ENCODE peak calls at places on chromosomes 11 and 22, in six cellular contexts. One of them, this sample, is unnamed. For H3K4me1 and H3K9me3, the result is how much of the 10 kb centered on the place peaks cover.

GRCh38 chr11:28040384-28040783 is 67.6 kb downstream of the KIF18A start:
- DNase-seq in uterus: no peak
- DNase-seq in heart right ventricle: no peak
- DNase-seq in CD8-positive, alpha-beta memory T cell: no peak
- DNase-seq in OCI-LY7: no peak
- DNase-seq in keratinocyte: no peak
- DNase-seq in this sample: no peak

GRCh38 chr11:61069427-61069826 is 32.9 kb upstream of the CD5 start:
- DNase-seq in heart right ventricle: no peak
- DNase-seq in CD8-positive, alpha-beta memory T cell: no peak
- DNase-seq in keratinocyte: no peak
- DNase-seq in uterus: no peak
- DNase-seq in OCI-LY7: no peak
- DNase-seq in this sample: no peak

GRCh38 chr22:27985323-27986275 is 66.5 kb upstream of the PITPNB start:
- DNase-seq in heart right ventricle: no peak
- DNase-seq in uterus: no peak
- DNase-seq in keratinocyte: no peak
- DNase-seq in CD8-positive, alpha-beta memory T cell: no peak
- DNase-seq in OCI-LY7: peak
- DNase-seq in this sample: no peak

GRCh38 chr11:1232328-1233321 is 9.8 kb downstream of the MUC5B start:
- DNase-seq in keratinocyte: no peak
- DNase-seq in OCI-LY7: no peak
- DNase-seq in uterus: no peak
- DNase-seq in CD8-positive, alpha-beta memory T cell: no peak
- DNase-seq in heart right ventricle: peak
- DNase-seq in this sample: no peak

GRCh38 chr11:22875869-22876473 is 15.7 kb upstream of the CCDC179 start:
- DNase-seq in keratinocyte: peak
- DNase-seq in CD8-positive, alpha-beta memory T cell: peak
- DNase-seq in OCI-LY7: peak
- DNase-seq in uterus: peak
- DNase-seq in heart right ventricle: no peak
- DNase-seq in this sample: peak

GRCh38 chr11:76793834-76794291 is 10.7 kb downstream of the TSKU start:
- DNase-seq in heart right ventricle: no peak
- DNase-seq in keratinocyte: no peak
- DNase-seq in OCI-LY7: no peak
- DNase-seq in CD8-positive, alpha-beta memory T cell: no peak
- DNase-seq in uterus: peak
- DNase-seq in this sample: no peak

GRCh38 chr11:63907063-63907462 is 9.9 kb downstream of the RCOR2 start:
- DNase-seq in OCI-LY7: no peak
- DNase-seq in keratinocyte: no peak
- DNase-seq in CD8-positive, alpha-beta memory T cell: no peak
- DNase-seq in uterus: no peak
- DNase-seq in heart right ventricle: no peak
- DNase-seq in this sample: no peak

GRCh38 chr11:108616549-108616948 is 23.0 kb upstream of the EXPH5 start:
- DNase-seq in heart right ventricle: no peak
- DNase-seq in uterus: no peak
- DNase-seq in OCI-LY7: no peak
- DNase-seq in keratinocyte: peak
- DNase-seq in CD8-positive, alpha-beta memory T cell: no peak
- DNase-seq in this sample: no peak

GRCh38 chr11:117484159-117484558 is 156.5 kb downstream of the CEP164 start:
- DNase-seq in uterus: no peak
- DNase-seq in heart right ventricle: no peak
- DNase-seq in CD8-positive, alpha-beta memory T cell: no peak
- DNase-seq in OCI-LY7: no peak
- DNase-seq in keratinocyte: no peak
- DNase-seq in this sample: no peak

GRCh38 chr11:74739546-74740270 is 8.5 kb upstream of the CHRDL2 start:
- DNase-seq in OCI-LY7: peak
- DNase-seq in heart right ventricle: no peak
- DNase-seq in uterus: peak
- DNase-seq in CD8-positive, alpha-beta memory T cell: peak
- DNase-seq in keratinocyte: no peak
- DNase-seq in this sample: peak

GRCh38 chr11:62614275-62614674 is 1.2 kb downstream of the ROM1 start:
- DNase-seq in CD8-positive, alpha-beta memory T cell: no peak
- DNase-seq in keratinocyte: no peak
- DNase-seq in heart right ventricle: no peak
- DNase-seq in uterus: no peak
- DNase-seq in OCI-LY7: no peak
- DNase-seq in this sample: no peak

GRCh38 chr11:82682003-82682751 is 51.5 kb downstream of the FAM181B start:
- DNase-seq in CD8-positive, alpha-beta memory T cell: no peak
- DNase-seq in keratinocyte: peak
- DNase-seq in OCI-LY7: peak
- DNase-seq in heart right ventricle: no peak
- DNase-seq in uterus: no peak
- DNase-seq in this sample: peak

GRCh38 chr11:125364085-125364822 is 131.8 kb downstream of the FEZ1 start:
- DNase-seq in heart right ventricle: no peak
- DNase-seq in CD8-positive, alpha-beta memory T cell: no peak
- DNase-seq in OCI-LY7: no peak
- DNase-seq in keratinocyte: no peak
- DNase-seq in uterus: no peak
- DNase-seq in this sample: no peak

GRCh38 chr11:76151561-76152085 is 54.7 kb downstream of the WNT11 start:
- DNase-seq in CD8-positive, alpha-beta memory T cell: no peak
- DNase-seq in OCI-LY7: no peak
- DNase-seq in heart right ventricle: no peak
- DNase-seq in uterus: no peak
- DNase-seq in keratinocyte: no peak
- DNase-seq in this sample: no peak

GRCh38 chr11:36006556-36006955 is 62.7 kb downstream of the LDLRAD3 start:
- DNase-seq in heart right ventricle: no peak
- DNase-seq in OCI-LY7: no peak
- DNase-seq in CD8-positive, alpha-beta memory T cell: no peak
- DNase-seq in keratinocyte: no peak
- DNase-seq in uterus: no peak
- DNase-seq in this sample: no peak

GRCh38 chr11:113384551-113384950 is 3.0 kb upstream of the ANKK1 start:
- DNase-seq in keratinocyte: peak
- DNase-seq in OCI-LY7: no peak
- DNase-seq in CD8-positive, alpha-beta memory T cell: no peak
- DNase-seq in uterus: no peak
- DNase-seq in heart right ventricle: no peak
- DNase-seq in this sample: no peak

GRCh38 chr22:35894937-35895708 is 133.5 kb downstream of the RBFOX2 start:
- DNase-seq in OCI-LY7: peak
- DNase-seq in heart right ventricle: no peak
- DNase-seq in CD8-positive, alpha-beta memory T cell: no peak
- DNase-seq in keratinocyte: peak
- DNase-seq in uterus: peak
- DNase-seq in this sample: peak
- H3K4me1 ChIP-seq in OCI-LY7: half or more
- H3K4me1 ChIP-seq in heart right ventricle: half or more
- H3K4me1 ChIP-seq in CD8-positive, alpha-beta memory T cell: under half
- H3K4me1 ChIP-seq in keratinocyte: half or more
- H3K4me1 ChIP-seq in uterus: under half
- H3K4me1 ChIP-seq in this sample: under half

GRCh38 chr11:41947392-41947791 is 487.9 kb upstream of the LRRC4C start:
- DNase-seq in OCI-LY7: no peak
- DNase-seq in heart right ventricle: no peak
- DNase-seq in keratinocyte: no peak
- DNase-seq in CD8-positive, alpha-beta memory T cell: no peak
- DNase-seq in uterus: no peak
- DNase-seq in this sample: no peak

DNA sequence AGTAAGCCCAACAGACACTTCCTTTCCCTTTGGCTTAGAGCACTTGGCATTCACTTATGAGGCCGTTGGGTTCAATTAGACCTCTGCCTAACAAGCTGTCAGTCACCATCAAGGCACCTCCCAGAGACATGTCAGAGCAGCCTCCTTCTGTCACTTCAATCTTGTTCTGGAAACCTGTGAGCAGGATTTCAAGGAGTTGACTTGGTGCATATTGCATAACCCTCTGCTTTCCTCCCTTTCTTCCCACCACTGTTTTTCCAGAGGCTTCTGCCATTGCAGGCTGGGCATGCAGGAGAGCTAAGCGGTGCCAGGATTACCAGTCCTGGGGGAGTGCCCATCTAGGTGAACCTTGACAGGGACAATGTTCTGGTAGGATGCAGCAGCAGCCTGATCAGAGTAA is 484.2 kb upstream of the LRRC4C start:
- DNase-seq in uterus: no peak
- DNase-seq in CD8-positive, alpha-beta memory T cell: no peak
- DNase-seq in keratinocyte: no peak
- DNase-seq in heart right ventricle: no peak
- DNase-seq in OCI-LY7: no peak
- DNase-seq in this sample: no peak
- H3K9me3 ChIP-seq in uterus: under half
- H3K9me3 ChIP-seq in CD8-positive, alpha-beta memory T cell: under half
- H3K9me3 ChIP-seq in keratinocyte: under half
- H3K9me3 ChIP-seq in heart right ventricle: under half
- H3K9me3 ChIP-seq in OCI-LY7: under half
- H3K9me3 ChIP-seq in this sample: under half

GRCh38 chr11:119369035-119369925 is 12.2 kb downstream of the USP2 start:
- DNase-seq in OCI-LY7: peak
- DNase-seq in heart right ventricle: no peak
- DNase-seq in keratinocyte: no peak
- DNase-seq in uterus: no peak
- DNase-seq in CD8-positive, alpha-beta memory T cell: no peak
- DNase-seq in this sample: no peak

GRCh38 chr11:119370486-119371046 is 10.9 kb downstream of the USP2 start:
- DNase-seq in keratinocyte: no peak
- DNase-seq in heart right ventricle: peak
- DNase-seq in uterus: peak
- DNase-seq in CD8-positive, alpha-beta memory T cell: no peak
- DNase-seq in OCI-LY7: peak
- DNase-seq in this sample: no peak

GRCh38 chr11:119372260-119373058 is 9.0 kb downstream of the USP2 start:
- DNase-seq in heart right ventricle: no peak
- DNase-seq in OCI-LY7: no peak
- DNase-seq in keratinocyte: no peak
- DNase-seq in CD8-positive, alpha-beta memory T cell: no peak
- DNase-seq in uterus: no peak
- DNase-seq in this sample: no peak

GRCh38 chr11:119371778-119372182 is 9.7 kb downstream of the USP2 start:
- DNase-seq in keratinocyte: no peak
- DNase-seq in uterus: no peak
- DNase-seq in heart right ventricle: no peak
- DNase-seq in CD8-positive, alpha-beta memory T cell: no peak
- DNase-seq in OCI-LY7: peak
- DNase-seq in this sample: no peak

GRCh38 chr11:119371067-119371601 is 10.4 kb downstream of the USP2 start:
- DNase-seq in OCI-LY7: no peak
- DNase-seq in CD8-positive, alpha-beta memory T cell: no peak
- DNase-seq in heart right ventricle: no peak
- DNase-seq in keratinocyte: no peak
- DNase-seq in uterus: no peak
- DNase-seq in this sample: no peak
- H3K4me1 ChIP-seq in OCI-LY7: half or more
- H3K4me1 ChIP-seq in CD8-positive, alpha-beta memory T cell: under half
- H3K4me1 ChIP-seq in heart right ventricle: half or more
- H3K4me1 ChIP-seq in keratinocyte: under half
- H3K4me1 ChIP-seq in uterus: under half
- H3K4me1 ChIP-seq in this sample: under half

DNA sequence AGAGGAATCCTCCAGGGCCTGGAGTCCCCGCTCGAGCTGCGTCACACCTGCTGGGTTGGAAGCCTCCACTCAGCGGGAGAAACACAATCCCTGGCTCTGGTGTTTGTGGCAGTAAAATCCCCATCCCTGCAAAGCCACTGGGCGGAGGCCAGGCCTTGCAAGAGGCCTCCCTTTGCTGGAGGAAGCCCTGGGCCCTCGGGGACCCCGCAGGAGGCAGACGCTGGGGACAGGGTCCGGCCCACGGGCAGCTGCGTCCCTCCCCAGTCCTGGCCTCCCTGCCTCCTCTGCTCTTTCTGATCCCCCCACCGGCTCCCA is 194.7 kb downstream of the BRD1 start:
- DNase-seq in uterus: no peak
- DNase-seq in keratinocyte: no peak
- DNase-seq in CD8-positive, alpha-beta memory T cell: no peak
- DNase-seq in OCI-LY7: no peak
- DNase-seq in heart right ventricle: no peak
- DNase-seq in this sample: no peak
- H3K9me3 ChIP-seq in uterus: under half
- H3K9me3 ChIP-seq in keratinocyte: under half
- H3K9me3 ChIP-seq in CD8-positive, alpha-beta memory T cell: under half
- H3K9me3 ChIP-seq in OCI-LY7: under half
- H3K9me3 ChIP-seq in heart right ventricle: under half
- H3K9me3 ChIP-seq in this sample: under half

GRCh38 chr22:44360686-44361381 is 48.1 kb upstream of the SHISAL1 start:
- DNase-seq in keratinocyte: peak
- DNase-seq in uterus: no peak
- DNase-seq in heart right ventricle: peak
- DNase-seq in CD8-positive, alpha-beta memory T cell: no peak
- DNase-seq in OCI-LY7: no peak
- DNase-seq in this sample: no peak
- H3K4me1 ChIP-seq in keratinocyte: under half
- H3K4me1 ChIP-seq in uterus: under half
- H3K4me1 ChIP-seq in heart right ventricle: half or more
- H3K4me1 ChIP-seq in CD8-positive, alpha-beta memory T cell: under half
- H3K4me1 ChIP-seq in OCI-LY7: under half
- H3K4me1 ChIP-seq in this sample: under half

DNA sequence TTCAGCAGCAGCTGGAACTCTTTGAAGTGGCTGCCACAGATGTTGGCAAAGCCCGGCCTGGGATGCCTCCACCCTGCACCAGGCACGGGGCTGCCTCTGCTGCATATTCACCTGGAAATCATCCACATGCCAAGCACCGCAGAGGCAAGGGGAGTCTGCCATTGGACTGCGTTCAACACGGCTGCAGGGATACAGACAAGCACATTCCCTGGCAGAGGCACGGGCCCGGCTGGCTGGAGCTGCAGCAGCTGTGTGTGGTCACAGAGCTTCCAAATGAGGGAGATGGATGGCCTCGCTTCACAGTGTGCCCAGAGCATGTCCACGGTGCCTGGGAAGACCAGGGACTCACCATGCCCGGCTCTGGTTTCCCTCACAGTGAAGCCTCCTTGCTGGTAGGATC is 1378.9 kb downstream of the TBC1D22A start:
- DNase-seq in CD8-positive, alpha-beta memory T cell: no peak
- DNase-seq in keratinocyte: no peak
- DNase-seq in OCI-LY7: no peak
- DNase-seq in uterus: no peak
- DNase-seq in heart right ventricle: no peak
- DNase-seq in this sample: no peak
- H3K9me3 ChIP-seq in CD8-positive, alpha-beta memory T cell: under half
- H3K9me3 ChIP-seq in keratinocyte: under half
- H3K9me3 ChIP-seq in OCI-LY7: under half
- H3K9me3 ChIP-seq in uterus: under half
- H3K9me3 ChIP-seq in heart right ventricle: under half
- H3K9me3 ChIP-seq in this sample: under half

GRCh38 chr22:23457586-23457985 is 122.5 kb downstream of the IGLL1 start:
- DNase-seq in CD8-positive, alpha-beta memory T cell: no peak
- DNase-seq in keratinocyte: no peak
- DNase-seq in uterus: no peak
- DNase-seq in OCI-LY7: no peak
- DNase-seq in heart right ventricle: no peak
- DNase-seq in this sample: no peak
- H3K4me1 ChIP-seq in CD8-positive, alpha-beta memory T cell: under half
- H3K4me1 ChIP-seq in keratinocyte: under half
- H3K4me1 ChIP-seq in uterus: under half
- H3K4me1 ChIP-seq in OCI-LY7: under half
- H3K4me1 ChIP-seq in heart right ventricle: under half
- H3K4me1 ChIP-seq in this sample: under half

GRCh38 chr11:50394017-50394416 is 361.3 kb downstream of the OR4C45 start:
- DNase-seq in uterus: no peak
- DNase-seq in CD8-positive, alpha-beta memory T cell: no peak
- DNase-seq in heart right ventricle: no peak
- DNase-seq in OCI-LY7: no peak
- DNase-seq in keratinocyte: no peak
- DNase-seq in this sample: no peak
- H3K9me3 ChIP-seq in uterus: under half
- H3K9me3 ChIP-seq in CD8-positive, alpha-beta memory T cell: under half
- H3K9me3 ChIP-seq in heart right ventricle: half or more
- H3K9me3 ChIP-seq in OCI-LY7: half or more
- H3K9me3 ChIP-seq in keratinocyte: under half
- H3K9me3 ChIP-seq in this sample: under half